ENCODE peak calls at places on chromosome 7, in eight cellular contexts. One of them, this sample, is unnamed.

GRCh38 chr7:55214707-55215106 is 150.4 kb upstream of the LANCL2 start:
- DNase-seq in AG04450: no peak
- DNase-seq in mucosa of descending colon: no peak
- DNase-seq in ascending aorta: no peak
- DNase-seq in AG09309: no peak
- DNase-seq in nephron progenitor cell: no peak
- DNase-seq in HCT116: no peak
- DNase-seq in Calu3: no peak
- DNase-seq in this sample: no peak

GRCh38 chr7:82319674-82320118 is 123.9 kb downstream of the CACNA2D1 start:
- DNase-seq in AG04450: peak; percentile 50
- DNase-seq in mucosa of descending colon: peak; percentile 28
- DNase-seq in ascending aorta: peak; percentile 71
- DNase-seq in AG09309: peak; percentile 74
- DNase-seq in nephron progenitor cell: peak; percentile 21
- DNase-seq in HCT116: no peak
- DNase-seq in Calu3: no peak
- DNase-seq in this sample: no peak

GRCh38 chr7:15687645-15688025 is 1.2 kb upstream of the MEOX2 start:
- DNase-seq in AG04450: no peak
- DNase-seq in mucosa of descending colon: peak; percentile 5
- DNase-seq in ascending aorta: no peak
- DNase-seq in AG09309: no peak
- DNase-seq in nephron progenitor cell: peak; percentile 50
- DNase-seq in HCT116: no peak
- DNase-seq in Calu3: peak; percentile 53
- DNase-seq in this sample: no peak

GRCh38 chr7:116809636-116810266 is 52.6 kb upstream of the CAPZA2 start:
- DNase-seq in AG04450: peak; percentile 32
- DNase-seq in mucosa of descending colon: peak; percentile 72
- DNase-seq in ascending aorta: no peak
- DNase-seq in AG09309: peak; percentile 38
- DNase-seq in nephron progenitor cell: peak; percentile 33
- DNase-seq in HCT116: peak; percentile 67
- DNase-seq in Calu3: peak; percentile 57
- DNase-seq in this sample: peak; percentile 13

GRCh38 chr7:16028103-16028502 is 341.6 kb upstream of the MEOX2 start:
- DNase-seq in AG04450: peak; percentile 82
- DNase-seq in mucosa of descending colon: peak; percentile 3
- DNase-seq in ascending aorta: no peak
- DNase-seq in AG09309: peak; percentile 81
- DNase-seq in nephron progenitor cell: no peak
- DNase-seq in HCT116: no peak
- DNase-seq in Calu3: no peak
- DNase-seq in this sample: no peak

GRCh38 chr7:99133766-99134564 is 9.9 kb downstream of the SMURF1 start:
- DNase-seq in AG04450: no peak
- DNase-seq in mucosa of descending colon: no peak
- DNase-seq in ascending aorta: no peak
- DNase-seq in AG09309: no peak
- DNase-seq in nephron progenitor cell: no peak
- DNase-seq in HCT116: no peak
- DNase-seq in Calu3: no peak
- DNase-seq in this sample: no peak

GRCh38 chr7:2610898-2611297 is 20.9 kb upstream of the TTYH3 start:
- DNase-seq in AG04450: no peak
- DNase-seq in mucosa of descending colon: no peak
- DNase-seq in ascending aorta: no peak
- DNase-seq in AG09309: no peak
- DNase-seq in nephron progenitor cell: no peak
- DNase-seq in HCT116: no peak
- DNase-seq in Calu3: no peak
- DNase-seq in this sample: no peak

GRCh38 chr7:25060487-25061055 is 64.5 kb downstream of the CYCS start:
- DNase-seq in AG04450: no peak
- DNase-seq in mucosa of descending colon: no peak
- DNase-seq in ascending aorta: no peak
- DNase-seq in AG09309: no peak
- DNase-seq in nephron progenitor cell: no peak
- DNase-seq in HCT116: no peak
- DNase-seq in Calu3: no peak
- DNase-seq in this sample: no peak

GRCh38 chr7:29885626-29886025 is 79.3 kb downstream of the WIPF3 start:
- DNase-seq in AG04450: no peak
- DNase-seq in mucosa of descending colon: no peak
- DNase-seq in ascending aorta: no peak
- DNase-seq in AG09309: no peak
- DNase-seq in nephron progenitor cell: no peak
- DNase-seq in HCT116: no peak
- DNase-seq in Calu3: no peak
- DNase-seq in this sample: no peak

GRCh38 chr7:80661729-80662128 is 23.3 kb downstream of the CD36 start:
- DNase-seq in AG04450: no peak
- DNase-seq in mucosa of descending colon: no peak
- DNase-seq in ascending aorta: no peak
- DNase-seq in AG09309: no peak
- DNase-seq in nephron progenitor cell: no peak
- DNase-seq in HCT116: no peak
- DNase-seq in Calu3: no peak
- DNase-seq in this sample: no peak

GRCh38 chr7:108525327-108525984 is 479 bp downstream of the PNPLA8 start:
- DNase-seq in AG04450: peak; percentile 67
- DNase-seq in mucosa of descending colon: no peak
- DNase-seq in ascending aorta: no peak
- DNase-seq in AG09309: peak; percentile 39
- DNase-seq in nephron progenitor cell: peak; percentile 79
- DNase-seq in HCT116: peak; percentile 77
- DNase-seq in Calu3: peak; percentile 64
- DNase-seq in this sample: no peak

GRCh38 chr7:125423444-125424155 is 494.0 kb upstream of the POT1 start:
- DNase-seq in AG04450: no peak
- DNase-seq in mucosa of descending colon: no peak
- DNase-seq in ascending aorta: no peak
- DNase-seq in AG09309: no peak
- DNase-seq in nephron progenitor cell: no peak
- DNase-seq in HCT116: no peak
- DNase-seq in Calu3: no peak
- DNase-seq in this sample: no peak

GRCh38 chr7:22251906-22252495 is 105.0 kb downstream of the RAPGEF5 start:
- DNase-seq in AG04450: no peak
- DNase-seq in mucosa of descending colon: no peak
- DNase-seq in ascending aorta: no peak
- DNase-seq in AG09309: no peak
- DNase-seq in nephron progenitor cell: no peak
- DNase-seq in HCT116: no peak
- DNase-seq in Calu3: no peak
- DNase-seq in this sample: no peak

GRCh38 chr7:2530076-2530967 is 10.7 kb downstream of the LFNG start:
- DNase-seq in AG04450: no peak
- DNase-seq in mucosa of descending colon: peak; percentile 49
- DNase-seq in ascending aorta: no peak
- DNase-seq in AG09309: no peak
- DNase-seq in nephron progenitor cell: no peak
- DNase-seq in HCT116: no peak
- DNase-seq in Calu3: peak; percentile 58
- DNase-seq in this sample: peak; percentile 91

GRCh38 chr7:116101709-116102108 is 71.1 kb upstream of the TFEC start:
- DNase-seq in AG04450: no peak
- DNase-seq in mucosa of descending colon: no peak
- DNase-seq in ascending aorta: no peak
- DNase-seq in AG09309: no peak
- DNase-seq in nephron progenitor cell: no peak
- DNase-seq in HCT116: no peak
- DNase-seq in Calu3: no peak
- DNase-seq in this sample: no peak

GRCh38 chr7:80640841-80641240 is 2.4 kb downstream of the CD36 start:
- DNase-seq in AG04450: no peak
- DNase-seq in mucosa of descending colon: no peak
- DNase-seq in ascending aorta: no peak
- DNase-seq in AG09309: peak; percentile 13
- DNase-seq in nephron progenitor cell: no peak
- DNase-seq in HCT116: no peak
- DNase-seq in Calu3: no peak
- DNase-seq in this sample: no peak

GRCh38 chr7:28165971-28166955 is 14.3 kb downstream of the JAZF1 start:
- DNase-seq in AG04450: no peak
- DNase-seq in mucosa of descending colon: no peak
- DNase-seq in ascending aorta: no peak
- DNase-seq in AG09309: peak; percentile 84
- DNase-seq in nephron progenitor cell: no peak
- DNase-seq in HCT116: no peak
- DNase-seq in Calu3: no peak
- DNase-seq in this sample: no peak

GRCh38 chr7:67493386-67493785 is 496.8 kb downstream of the TYW1 start:
- DNase-seq in AG04450: no peak
- DNase-seq in mucosa of descending colon: no peak
- DNase-seq in ascending aorta: no peak
- DNase-seq in AG09309: no peak
- DNase-seq in nephron progenitor cell: no peak
- DNase-seq in HCT116: no peak
- DNase-seq in Calu3: no peak
- DNase-seq in this sample: no peak

GRCh38 chr7:14293434-14293833 is 304.0 kb upstream of the ETV1 start:
- DNase-seq in AG04450: no peak
- DNase-seq in mucosa of descending colon: no peak
- DNase-seq in ascending aorta: no peak
- DNase-seq in AG09309: no peak
- DNase-seq in nephron progenitor cell: no peak
- DNase-seq in HCT116: no peak
- DNase-seq in Calu3: no peak
- DNase-seq in this sample: no peak

DNA sequence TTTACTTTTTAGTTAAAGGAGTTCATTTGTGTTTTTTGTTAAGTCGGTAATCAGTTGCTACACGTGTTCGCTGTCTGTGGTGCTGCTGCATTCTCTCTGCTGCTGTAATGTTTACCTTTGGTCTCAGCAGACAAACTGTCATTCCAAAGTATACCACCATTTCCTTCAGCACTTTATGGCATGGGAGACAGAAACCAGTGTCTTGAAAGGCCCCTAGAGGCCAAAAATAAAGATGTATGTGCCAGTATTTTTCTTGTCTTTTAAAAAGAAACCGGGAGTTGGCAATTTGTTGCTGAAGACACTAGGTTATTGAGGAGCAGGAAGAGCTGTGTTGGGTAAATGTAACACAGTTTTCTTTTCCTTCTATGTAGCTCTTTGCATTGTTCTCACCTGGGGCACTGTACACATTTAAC is 24.1 kb downstream of the ZNF92 start:
- DNase-seq in AG04450: no peak
- DNase-seq in mucosa of descending colon: no peak
- DNase-seq in ascending aorta: no peak
- DNase-seq in AG09309: no peak
- DNase-seq in nephron progenitor cell: no peak
- DNase-seq in HCT116: no peak
- DNase-seq in Calu3: no peak
- DNase-seq in this sample: no peak
- TF ChIP-seq CTCF in AG04450: no peak
- TF ChIP-seq CTCF in mucosa of descending colon: no peak
- TF ChIP-seq CTCF in ascending aorta: no peak
- TF ChIP-seq CTCF in AG09309: no peak
- TF ChIP-seq CTCF in nephron progenitor cell: no peak
- TF ChIP-seq CTCF in HCT116: peak; percentile 11
- TF ChIP-seq CTCF in Calu3: no peak
- TF ChIP-seq CTCF in this sample: no peak

GRCh38 chr7:94449151-94449725 is 54.5 kb downstream of the COL1A2 start:
- DNase-seq in AG04450: no peak
- DNase-seq in mucosa of descending colon: no peak
- DNase-seq in ascending aorta: no peak
- DNase-seq in AG09309: no peak
- DNase-seq in nephron progenitor cell: no peak
- DNase-seq in HCT116: peak; percentile 32
- DNase-seq in Calu3: no peak
- DNase-seq in this sample: no peak
- TF ChIP-seq CTCF in AG04450: peak; percentile 65
- TF ChIP-seq CTCF in mucosa of descending colon: peak; percentile 31
- TF ChIP-seq CTCF in ascending aorta: peak; percentile 59
- TF ChIP-seq CTCF in AG09309: peak; percentile 58
- TF ChIP-seq CTCF in nephron progenitor cell: peak; percentile 51
- TF ChIP-seq CTCF in HCT116: peak; percentile 73
- TF ChIP-seq CTCF in Calu3: no peak
- TF ChIP-seq CTCF in this sample: peak; percentile 51

DNA sequence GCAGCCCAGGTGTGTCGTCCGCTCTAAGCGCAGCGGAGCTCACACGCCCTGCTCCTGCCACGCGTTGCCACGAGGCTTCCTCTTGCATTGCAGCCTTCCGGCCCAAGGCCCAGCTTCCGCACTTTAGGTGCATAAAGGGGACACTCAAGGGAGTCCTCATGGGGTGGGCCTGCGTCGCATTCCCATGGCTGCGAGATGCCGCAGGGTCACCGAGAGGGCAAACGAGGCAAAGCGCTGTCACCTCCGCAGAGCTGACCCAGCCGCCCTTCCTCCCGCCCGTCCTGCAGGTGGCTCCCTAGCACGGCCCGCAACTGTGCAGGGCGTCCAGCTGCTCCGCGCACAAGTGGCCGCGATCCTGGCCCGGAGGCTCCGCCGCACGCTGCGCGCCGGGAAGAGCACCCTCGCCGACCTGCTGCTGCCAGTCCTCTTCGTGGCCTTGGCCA is 283.5 kb downstream of the ABCA13 start:
- DNase-seq in AG04450: no peak
- DNase-seq in mucosa of descending colon: no peak
- DNase-seq in ascending aorta: no peak
- DNase-seq in AG09309: no peak
- DNase-seq in nephron progenitor cell: no peak
- DNase-seq in HCT116: no peak
- DNase-seq in Calu3: no peak
- DNase-seq in this sample: no peak
- TF ChIP-seq CTCF in AG04450: no peak
- TF ChIP-seq CTCF in mucosa of descending colon: no peak
- TF ChIP-seq CTCF in ascending aorta: no peak
- TF ChIP-seq CTCF in AG09309: no peak
- TF ChIP-seq CTCF in nephron progenitor cell: no peak
- TF ChIP-seq CTCF in HCT116: no peak
- TF ChIP-seq CTCF in Calu3: no peak
- TF ChIP-seq CTCF in this sample: no peak

DNA sequence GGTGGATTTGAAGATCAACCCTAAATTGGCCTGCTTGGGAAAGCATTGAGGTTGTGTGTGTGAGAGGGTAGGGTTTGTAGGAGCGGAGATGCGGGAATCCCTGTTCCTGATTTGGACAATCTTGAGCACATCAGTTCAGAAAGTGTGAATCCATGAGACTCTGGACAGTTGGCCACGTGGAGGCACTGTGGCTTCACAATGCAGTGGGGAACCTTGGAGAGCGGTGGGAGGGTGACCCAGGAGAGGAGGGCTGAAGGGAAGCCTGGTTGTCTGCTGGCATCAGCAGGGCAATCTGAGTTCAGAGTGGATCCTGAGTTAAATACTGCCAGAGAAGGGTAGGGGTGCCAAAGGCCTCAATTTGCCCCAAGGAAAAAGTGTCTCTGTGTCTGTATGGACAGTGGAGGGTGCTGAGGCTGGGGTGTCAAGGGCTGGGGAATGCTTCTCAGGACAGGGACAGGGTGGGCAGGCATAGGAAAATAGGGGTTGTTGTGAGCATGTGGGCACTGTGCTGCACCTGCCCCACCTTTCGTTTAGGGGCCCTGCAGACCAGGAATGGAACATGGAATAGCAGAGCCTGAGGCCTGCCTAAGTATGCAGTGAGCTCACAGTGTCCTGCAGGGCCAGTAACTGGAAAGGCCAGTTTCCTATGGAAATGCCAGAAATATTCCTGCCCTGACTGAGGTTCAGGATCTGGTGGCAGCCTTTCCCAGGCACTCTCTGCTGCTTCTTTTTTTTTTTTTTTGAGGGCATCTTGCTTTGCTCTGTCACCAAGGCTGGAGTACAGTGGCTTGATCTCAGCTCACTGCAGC is 162.9 kb upstream of the PRSS58 start:
- DNase-seq in AG04450: no peak
- DNase-seq in mucosa of descending colon: peak; percentile 29
- DNase-seq in ascending aorta: no peak
- DNase-seq in AG09309: no peak
- DNase-seq in nephron progenitor cell: peak; percentile 24
- DNase-seq in HCT116: peak; percentile 8
- DNase-seq in Calu3: peak; percentile 25
- DNase-seq in this sample: peak; percentile 13
- TF ChIP-seq CTCF in AG04450: peak; percentile 61
- TF ChIP-seq CTCF in mucosa of descending colon: no peak
- TF ChIP-seq CTCF in ascending aorta: no peak
- TF ChIP-seq CTCF in AG09309: peak; percentile 57
- TF ChIP-seq CTCF in nephron progenitor cell: no peak
- TF ChIP-seq CTCF in HCT116: peak; percentile 55
- TF ChIP-seq CTCF in Calu3: no peak
- TF ChIP-seq CTCF in this sample: no peak

This sample was measured in activated CD8-positive, alpha-beta T cell treated with anti-CD3 and anti-CD28 coated beads for 36 hours.